ENCODE peak calls at places on chromosomes 7 and 10, in four cellular contexts. N is GM12878, T is AG10803, B is NCI-H2171 treated with DMSO at 0.1 percent for 48 hours. V is an unnamed sample.

GRCh38 chr10:115827180-115827579 is 445.8 kb downstream of the GFRA1 start:
- DNase-seq in N (no peak), T (peak; percentile 95), B (no peak), V (no peak)

GRCh38 chr7:34058791-34059550 is 153.6 kb downstream of the BMPER start:
- DNase-seq in N (no peak), B (peak; percentile 87), T (peak; percentile 80), V (peak; percentile 95)

GRCh38 chr7:932651-932975 is 21.9 kb downstream of the ADAP1 start:
- DNase-seq in N (no peak), B (no peak), T (no peak), V (no peak)

GRCh38 chr10:43671659-43672555 is 23.2 kb upstream of the ZNF32 start:
- DNase-seq in B (peak; percentile 9), N (no peak), T (peak; percentile 67), V (no peak)

GRCh38 chr10:124936813-124937212 is 5.1 kb upstream of the ZRANB1 start:
- DNase-seq in B (no peak), N (no peak), T (no peak), V (no peak)

GRCh38 chr7:106177738-106178592 is 65.9 kb upstream of the SYPL1 start:
- DNase-seq in B (no peak), N (no peak), T (no peak), V (no peak)

GRCh38 chr7:8389898-8390642 is 43.3 kb upstream of the NXPH1 start:
- DNase-seq in N (no peak), T (no peak), B (peak; percentile 12), V (no peak)

GRCh38 chr10:132796846-132797245 is 10.9 kb upstream of the NKX6-2 start:
- DNase-seq in B (no peak), N (no peak), T (no peak), V (no peak)

GRCh38 chr10:29736325-29737208 is 101.8 kb upstream of the SVIL start:
- DNase-seq in T (no peak), B (no peak), N (no peak), V (no peak)

GRCh38 chr7:92698237-92698841 is 108.1 kb upstream of the FAM133B start:
- DNase-seq in B (no peak), N (no peak), T (peak; percentile 96), V (peak; percentile 22)

GRCh38 chr10:97407211-97407951 is 6.2 kb upstream of the RRP12 start:
- DNase-seq in N (no peak), T (peak; percentile 81), B (peak; percentile 77), V (peak; percentile 79)

GRCh38 chr10:2925631-2926030 is 141.7 kb upstream of the PFKP start:
- DNase-seq in N (no peak), T (peak; percentile 28), B (no peak), V (no peak)

GRCh38 chr7:131945313-131945831 is 388.9 kb upstream of the PODXL start:
- DNase-seq in T (peak; percentile 19), N (no peak), B (peak; percentile 72), V (peak; percentile 9)

GRCh38 chr7:28405662-28406061 is 6.7 kb upstream of the CREB5 start:
- DNase-seq in N (no peak), B (no peak), T (peak; percentile 88), V (no peak)

GRCh38 chr10:93173867-93174845 is 100.5 kb downstream of the CYP26A1 start:
- DNase-seq in B (no peak), N (no peak), T (no peak), V (no peak)

GRCh38 chr7:149495785-149496641 is 1.6 kb downstream of the ZNF746 start:
- DNase-seq in N (no peak), B (no peak), T (peak; percentile 81), V (peak; percentile 36)

GRCh38 chr10:49328401-49329185 is 29.6 kb downstream of the C10orf71 start:
- DNase-seq in T (no peak), B (no peak), N (no peak), V (no peak)

GRCh38 chr10:79502561-79503309 is 9.6 kb upstream of the EIF5AL1 start:
- DNase-seq in B (no peak), N (no peak), T (no peak), V (no peak)

GRCh38 chr7:90736968-90737939 is 141.1 kb downstream of the CDK14 start:
- DNase-seq in B (no peak), T (no peak), N (peak; percentile 86), V (no peak)

GRCh38 chr7:107230334-107230733 is 61.5 kb downstream of the HBP1 start:
- DNase-seq in N (no peak), B (no peak), T (no peak), V (no peak)

GRCh38 chr7:16421333-16422099 is at the start of gene CRPPA:
- DNase-seq in B (peak; percentile 47), T (peak; percentile 54), N (no peak), V (peak; percentile 11)

GRCh38 chr10:35331894-35332640 is 4.2 kb upstream of the CCNY start:
- DNase-seq in B (peak; percentile 20), N (no peak), T (peak; percentile 79), V (no peak)

GRCh38 chr10:114802177-114802576 is 19.4 kb upstream of the FHIP2A start:
- DNase-seq in N (no peak), B (no peak), T (no peak), V (no peak)

GRCh38 chr7:138872576-138872975 is 74.6 kb upstream of the ATP6V0A4 start:
- DNase-seq in T (no peak), N (no peak), B (no peak), V (no peak)

GRCh38 chr7:144386741-144387140 is 16.8 kb downstream of the NOBOX start:
- DNase-seq in B (no peak), N (no peak), T (peak; percentile 81), V (no peak)

GRCh38 chr7:137313196-137313595 is 30.3 kb downstream of the PTN start:
- DNase-seq in T (peak; percentile 20), B (no peak), N (no peak), V (no peak)

GRCh38 chr10:73156054-73156453 is 11.8 kb downstream of the ECD start:
- DNase-seq in T (no peak), B (no peak), N (no peak), V (no peak)

GRCh38 chr7:66845382-66846095 is 75.5 kb upstream of the TMEM248 start:
- DNase-seq in B (no peak), N (no peak), T (no peak), V (no peak)

GRCh38 chr10:71838264-71839211 is 12.5 kb downstream of the PSAP start:
- DNase-seq in T (peak; percentile 53), N (no peak), B (no peak), V (no peak)

GRCh38 chr10:6014241-6014761 is 37.0 kb upstream of the IL15RA start:
- DNase-seq in T (peak; percentile 39), N (peak; percentile 30), B (peak; percentile 25), V (no peak)

GRCh38 chr10:104317195-104318095 is 20.8 kb downstream of the ITPRIP start:
- DNase-seq in B (no peak), N (no peak), T (peak; percentile 86), V (no peak)